ENCODE peak calls at places on chromosomes 11 and 22, in eight cellular contexts. R, X, F, Q, B, E, T and M are unnamed samples.

GRCh38 chr11:120013325-120014250 is 124.3 kb downstream of the TRIM29 start:
- DNase-seq in T (no peak), R (no peak), F (peak; percentile 5), B (peak; percentile 47), X (no peak), E (no peak), Q (peak; percentile 29), M (peak; percentile 42)

GRCh38 chr22:44972363-44973083 is 37.3 kb downstream of the PHF21B start:
- DNase-seq in T (peak; percentile 10), X (no peak), F (no peak), R (no peak), Q (no peak), B (no peak), E (no peak), M (no peak)

GRCh38 chr11:119918356-119918755 is 189.4 kb upstream of the NECTIN1 start:
- DNase-seq in X (no peak), F (no peak), E (no peak), R (no peak), Q (no peak), B (no peak), T (no peak), M (no peak)

GRCh38 chr11:73641668-73642067 is 4.7 kb upstream of the PLEKHB1 start:
- DNase-seq in Q (no peak), F (no peak), B (no peak), T (no peak), R (no peak), E (no peak), X (no peak), M (no peak)

GRCh38 chr11:70901951-70902521 is 350.3 kb downstream of the SHANK2 start:
- DNase-seq in F (no peak), Q (no peak), X (no peak), R (no peak), B (no peak), E (peak; percentile 8), T (no peak), M (no peak)

GRCh38 chr11:118002541-118003019 is 16.4 kb downstream of the IL10RA start:
- DNase-seq in F (peak; percentile 9), X (no peak), E (no peak), Q (peak; percentile 41), R (no peak), T (no peak), B (no peak), M (no peak)

GRCh38 chr11:117643606-117644300 is 153.3 kb downstream of the DSCAML1 start:
- DNase-seq in B (no peak), T (no peak), Q (no peak), R (no peak), F (no peak), E (no peak), X (no peak), M (no peak)

GRCh38 chr11:21511835-21512440 is 680.9 kb upstream of the ANO5 start:
- DNase-seq in R (no peak), T (no peak), E (peak; percentile 84), F (peak; percentile 1), Q (peak; percentile 52), X (peak; percentile 29), B (no peak), M (peak; percentile 80)

GRCh38 chr22:42269407-42270177 is 861 bp downstream of the TCF20 start:
- DNase-seq in F (no peak), X (no peak), T (peak; percentile 67), B (peak; percentile 65), Q (peak; percentile 27), R (peak; percentile 63), E (peak; percentile 60), M (peak; percentile 68)